ENCODE peak calls at places on chromosome 1, in ten cellular contexts. One of them, this sample, is unnamed. For H3K27me3, the result is how much of the 10 kb centered on the place peaks cover.

GRCh38 chr1:224302947-224303346 is 27.0 kb downstream of the NVL start:
- DNase-seq in SK-N-SH: no peak
- DNase-seq in fibroblast of lung: no peak
- DNase-seq in uterus: no peak
- DNase-seq in body of pancreas: no peak
- DNase-seq in endodermal cell: peak
- DNase-seq in tibial nerve: no peak
- DNase-seq in kidney epithelial cell: no peak
- DNase-seq in CD8-positive, alpha-beta memory T cell: no peak
- DNase-seq in pancreas: no peak
- DNase-seq in this sample: no peak

GRCh38 chr1:247738315-247738714 is at the start of gene OR14K1:
- DNase-seq in SK-N-SH: no peak
- DNase-seq in fibroblast of lung: no peak
- DNase-seq in uterus: no peak
- DNase-seq in body of pancreas: no peak
- DNase-seq in endodermal cell: no peak
- DNase-seq in tibial nerve: no peak
- DNase-seq in kidney epithelial cell: no peak
- DNase-seq in CD8-positive, alpha-beta memory T cell: no peak
- DNase-seq in pancreas: no peak
- DNase-seq in this sample: no peak

GRCh38 chr1:51482881-51483280 is 36.2 kb downstream of the EPS15 start:
- DNase-seq in SK-N-SH: no peak
- DNase-seq in fibroblast of lung: no peak
- DNase-seq in uterus: no peak
- DNase-seq in body of pancreas: no peak
- DNase-seq in endodermal cell: no peak
- DNase-seq in tibial nerve: no peak
- DNase-seq in kidney epithelial cell: no peak
- DNase-seq in CD8-positive, alpha-beta memory T cell: no peak
- DNase-seq in pancreas: no peak
- DNase-seq in this sample: no peak

GRCh38 chr1:112618114-112618720 is 724 bp downstream of the ST7L start:
- DNase-seq in SK-N-SH: peak
- DNase-seq in fibroblast of lung: peak
- DNase-seq in uterus: no peak
- DNase-seq in body of pancreas: no peak
- DNase-seq in endodermal cell: no peak
- DNase-seq in tibial nerve: peak
- DNase-seq in kidney epithelial cell: no peak
- DNase-seq in CD8-positive, alpha-beta memory T cell: no peak
- DNase-seq in pancreas: no peak
- DNase-seq in this sample: peak

GRCh38 chr1:164709108-164709507 is 150.1 kb downstream of the PBX1 start:
- DNase-seq in SK-N-SH: no peak
- DNase-seq in fibroblast of lung: no peak
- DNase-seq in uterus: no peak
- DNase-seq in body of pancreas: no peak
- DNase-seq in endodermal cell: no peak
- DNase-seq in tibial nerve: no peak
- DNase-seq in kidney epithelial cell: no peak
- DNase-seq in CD8-positive, alpha-beta memory T cell: no peak
- DNase-seq in pancreas: no peak
- DNase-seq in this sample: no peak

GRCh38 chr1:101002551-101002950 is 23.0 kb downstream of the DPH5 start:
- DNase-seq in SK-N-SH: no peak
- DNase-seq in fibroblast of lung: peak
- DNase-seq in uterus: no peak
- DNase-seq in body of pancreas: no peak
- DNase-seq in endodermal cell: no peak
- DNase-seq in tibial nerve: no peak
- DNase-seq in kidney epithelial cell: peak
- DNase-seq in CD8-positive, alpha-beta memory T cell: no peak
- DNase-seq in pancreas: no peak
- DNase-seq in this sample: no peak

GRCh38 chr1:81936838-81937237 is 136.1 kb downstream of the ADGRL2 start:
- DNase-seq in SK-N-SH: no peak
- DNase-seq in fibroblast of lung: no peak
- DNase-seq in uterus: no peak
- DNase-seq in body of pancreas: no peak
- DNase-seq in endodermal cell: no peak
- DNase-seq in tibial nerve: no peak
- DNase-seq in kidney epithelial cell: no peak
- DNase-seq in CD8-positive, alpha-beta memory T cell: no peak
- DNase-seq in pancreas: no peak
- DNase-seq in this sample: no peak

GRCh38 chr1:239909894-239910293 is 181.8 kb upstream of the FMN2 start:
- DNase-seq in SK-N-SH: no peak
- DNase-seq in fibroblast of lung: peak
- DNase-seq in uterus: no peak
- DNase-seq in body of pancreas: peak
- DNase-seq in endodermal cell: no peak
- DNase-seq in tibial nerve: peak
- DNase-seq in kidney epithelial cell: no peak
- DNase-seq in CD8-positive, alpha-beta memory T cell: no peak
- DNase-seq in pancreas: peak
- DNase-seq in this sample: no peak

GRCh38 chr1:155026154-155026553 is 7.4 kb downstream of the DCST2 start:
- DNase-seq in SK-N-SH: no peak
- DNase-seq in fibroblast of lung: no peak
- DNase-seq in uterus: no peak
- DNase-seq in body of pancreas: no peak
- DNase-seq in endodermal cell: no peak
- DNase-seq in tibial nerve: no peak
- DNase-seq in kidney epithelial cell: no peak
- DNase-seq in CD8-positive, alpha-beta memory T cell: no peak
- DNase-seq in pancreas: no peak
- DNase-seq in this sample: no peak

GRCh38 chr1:45922374-45922773 is 119.0 kb downstream of the MAST2 start:
- DNase-seq in SK-N-SH: no peak
- DNase-seq in fibroblast of lung: no peak
- DNase-seq in uterus: no peak
- DNase-seq in body of pancreas: no peak
- DNase-seq in endodermal cell: no peak
- DNase-seq in tibial nerve: no peak
- DNase-seq in kidney epithelial cell: no peak
- DNase-seq in CD8-positive, alpha-beta memory T cell: no peak
- DNase-seq in pancreas: no peak
- DNase-seq in this sample: no peak

GRCh38 chr1:227914801-227915563 is 32.8 kb downstream of the WNT9A start:
- DNase-seq in SK-N-SH: no peak
- DNase-seq in fibroblast of lung: no peak
- DNase-seq in uterus: no peak
- DNase-seq in body of pancreas: no peak
- DNase-seq in endodermal cell: no peak
- DNase-seq in tibial nerve: no peak
- DNase-seq in kidney epithelial cell: no peak
- DNase-seq in CD8-positive, alpha-beta memory T cell: no peak
- DNase-seq in pancreas: peak
- DNase-seq in this sample: no peak

GRCh38 chr1:3066250-3066711 is 2.7 kb upstream of the PRDM16 start:
- DNase-seq in SK-N-SH: peak
- DNase-seq in fibroblast of lung: no peak
- DNase-seq in uterus: peak
- DNase-seq in body of pancreas: peak
- DNase-seq in endodermal cell: peak
- DNase-seq in tibial nerve: no peak
- DNase-seq in kidney epithelial cell: no peak
- DNase-seq in CD8-positive, alpha-beta memory T cell: no peak
- DNase-seq in pancreas: peak
- DNase-seq in this sample: no peak

GRCh38 chr1:3068400-3069361 is at the start of gene PRDM16:
- DNase-seq in SK-N-SH: no peak
- DNase-seq in fibroblast of lung: peak
- DNase-seq in uterus: no peak
- DNase-seq in body of pancreas: peak
- DNase-seq in endodermal cell: peak
- DNase-seq in tibial nerve: peak
- DNase-seq in kidney epithelial cell: no peak
- DNase-seq in CD8-positive, alpha-beta memory T cell: no peak
- DNase-seq in pancreas: peak
- DNase-seq in this sample: no peak

GRCh38 chr1:3067301-3067670 is 1.7 kb upstream of the PRDM16 start:
- DNase-seq in SK-N-SH: no peak
- DNase-seq in fibroblast of lung: no peak
- DNase-seq in uterus: no peak
- DNase-seq in body of pancreas: peak
- DNase-seq in endodermal cell: peak
- DNase-seq in tibial nerve: no peak
- DNase-seq in kidney epithelial cell: no peak
- DNase-seq in CD8-positive, alpha-beta memory T cell: no peak
- DNase-seq in pancreas: peak
- DNase-seq in this sample: no peak

GRCh38 chr1:3066826-3067225 is 2.2 kb upstream of the PRDM16 start:
- DNase-seq in SK-N-SH: peak
- DNase-seq in fibroblast of lung: no peak
- DNase-seq in uterus: no peak
- DNase-seq in body of pancreas: peak
- DNase-seq in endodermal cell: no peak
- DNase-seq in tibial nerve: no peak
- DNase-seq in kidney epithelial cell: no peak
- DNase-seq in CD8-positive, alpha-beta memory T cell: no peak
- DNase-seq in pancreas: peak
- DNase-seq in this sample: no peak

GRCh38 chr1:3067671-3068399 is 1.2 kb upstream of the PRDM16 start:
- DNase-seq in SK-N-SH: no peak
- DNase-seq in fibroblast of lung: no peak
- DNase-seq in uterus: no peak
- DNase-seq in body of pancreas: peak
- DNase-seq in endodermal cell: peak
- DNase-seq in tibial nerve: no peak
- DNase-seq in kidney epithelial cell: no peak
- DNase-seq in CD8-positive, alpha-beta memory T cell: no peak
- DNase-seq in pancreas: peak
- DNase-seq in this sample: no peak
- H3K27me3 ChIP-seq in SK-N-SH: half or more
- H3K27me3 ChIP-seq in fibroblast of lung: under half
- H3K27me3 ChIP-seq in uterus: under half
- H3K27me3 ChIP-seq in body of pancreas: under half
- H3K27me3 ChIP-seq in endodermal cell: half or more
- H3K27me3 ChIP-seq in tibial nerve: under half
- H3K27me3 ChIP-seq in kidney epithelial cell: half or more
- H3K27me3 ChIP-seq in CD8-positive, alpha-beta memory T cell: under half
- H3K27me3 ChIP-seq in pancreas: under half
- H3K27me3 ChIP-seq in this sample: under half

DNA sequence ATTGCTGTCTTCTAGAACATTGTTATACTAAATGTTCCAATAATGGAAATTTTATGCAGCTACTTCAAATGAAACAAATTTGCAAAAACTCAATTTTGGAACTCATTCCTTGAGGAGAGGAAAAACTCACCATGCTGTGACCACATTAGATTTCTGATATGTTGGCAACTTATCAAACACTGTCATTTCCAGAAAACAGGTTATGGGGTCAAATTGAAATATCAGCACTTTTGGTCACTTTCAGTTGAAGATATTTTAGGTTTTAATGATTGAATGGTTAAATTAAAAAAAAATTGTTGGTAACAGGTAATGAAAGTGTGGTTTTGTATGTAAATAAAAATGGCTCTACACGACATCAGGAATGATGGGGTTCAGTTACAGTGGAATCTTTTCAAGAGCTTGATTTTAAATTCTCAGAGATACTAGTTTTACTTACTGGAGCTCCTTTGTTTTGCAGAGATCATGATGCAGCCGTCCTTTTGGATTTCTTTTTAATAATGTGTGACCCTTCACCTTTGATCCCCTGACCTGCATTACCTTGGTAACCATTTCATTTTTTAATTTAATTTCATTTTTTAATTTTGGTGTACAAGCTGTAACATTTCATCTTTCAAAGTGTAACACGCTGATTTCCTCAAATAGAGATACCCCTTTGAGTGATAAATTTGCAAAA is 86.2 kb downstream of the CAMTA1 start:
- DNase-seq in SK-N-SH: no peak
- DNase-seq in fibroblast of lung: no peak
- DNase-seq in uterus: no peak
- DNase-seq in body of pancreas: no peak
- DNase-seq in endodermal cell: no peak
- DNase-seq in tibial nerve: no peak
- DNase-seq in kidney epithelial cell: no peak
- DNase-seq in CD8-positive, alpha-beta memory T cell: no peak
- DNase-seq in pancreas: no peak
- DNase-seq in this sample: no peak
- H3K27me3 ChIP-seq in SK-N-SH: under half
- H3K27me3 ChIP-seq in fibroblast of lung: under half
- H3K27me3 ChIP-seq in uterus: under half
- H3K27me3 ChIP-seq in body of pancreas: under half
- H3K27me3 ChIP-seq in endodermal cell: under half
- H3K27me3 ChIP-seq in tibial nerve: under half
- H3K27me3 ChIP-seq in kidney epithelial cell: under half
- H3K27me3 ChIP-seq in CD8-positive, alpha-beta memory T cell: under half
- H3K27me3 ChIP-seq in pancreas: under half
- H3K27me3 ChIP-seq in this sample: under half

DNA sequence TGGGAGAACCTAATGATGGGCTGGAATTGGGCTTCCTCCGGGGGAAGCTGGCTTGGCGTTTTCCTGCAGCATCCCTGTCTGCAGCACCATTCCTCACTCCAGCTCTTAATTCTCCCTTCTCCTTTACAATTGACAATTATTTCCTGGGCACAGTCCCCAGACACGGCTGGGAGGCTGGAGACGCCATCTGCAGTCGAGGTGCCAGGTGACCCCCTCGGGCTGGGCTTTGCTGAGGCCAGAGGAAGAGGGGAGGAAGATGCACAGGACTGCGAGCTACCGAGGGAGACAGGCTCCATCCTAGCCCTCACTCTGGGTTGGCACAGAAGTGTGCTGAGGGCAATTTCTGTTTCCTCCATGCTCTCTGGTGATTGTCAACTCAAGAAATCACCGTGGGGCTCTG is 453.8 kb downstream of the PTPRU start:
- DNase-seq in SK-N-SH: peak
- DNase-seq in fibroblast of lung: no peak
- DNase-seq in uterus: no peak
- DNase-seq in body of pancreas: no peak
- DNase-seq in endodermal cell: peak
- DNase-seq in tibial nerve: no peak
- DNase-seq in kidney epithelial cell: no peak
- DNase-seq in CD8-positive, alpha-beta memory T cell: no peak
- DNase-seq in pancreas: no peak
- DNase-seq in this sample: no peak
- H3K27me3 ChIP-seq in SK-N-SH: under half
- H3K27me3 ChIP-seq in fibroblast of lung: under half
- H3K27me3 ChIP-seq in uterus: under half
- H3K27me3 ChIP-seq in body of pancreas: under half
- H3K27me3 ChIP-seq in endodermal cell: under half
- H3K27me3 ChIP-seq in tibial nerve: under half
- H3K27me3 ChIP-seq in kidney epithelial cell: under half
- H3K27me3 ChIP-seq in CD8-positive, alpha-beta memory T cell: under half
- H3K27me3 ChIP-seq in pancreas: under half
- H3K27me3 ChIP-seq in this sample: under half

GRCh38 chr1:32012709-32013385 is 821 bp upstream of the KHDRBS1 start:
- DNase-seq in SK-N-SH: no peak
- DNase-seq in fibroblast of lung: no peak
- DNase-seq in uterus: no peak
- DNase-seq in body of pancreas: no peak
- DNase-seq in endodermal cell: no peak
- DNase-seq in tibial nerve: no peak
- DNase-seq in kidney epithelial cell: no peak
- DNase-seq in CD8-positive, alpha-beta memory T cell: no peak
- DNase-seq in pancreas: no peak
- DNase-seq in this sample: no peak
- H3K27me3 ChIP-seq in SK-N-SH: under half
- H3K27me3 ChIP-seq in fibroblast of lung: under half
- H3K27me3 ChIP-seq in uterus: under half
- H3K27me3 ChIP-seq in body of pancreas: under half
- H3K27me3 ChIP-seq in endodermal cell: under half
- H3K27me3 ChIP-seq in tibial nerve: under half
- H3K27me3 ChIP-seq in kidney epithelial cell: under half
- H3K27me3 ChIP-seq in CD8-positive, alpha-beta memory T cell: under half
- H3K27me3 ChIP-seq in pancreas: under half
- H3K27me3 ChIP-seq in this sample: under half

This sample was measured in CD4-positive, CD25-positive, alpha-beta regulatory T cell.